ENCODE peak calls at places on chromosomes 1 and 21, in four cellular contexts. W, H, A and J are unnamed samples.

GRCh38 chr1:179183857-179184256 is 45.6 kb downstream of the ABL2 start:
- DNase-seq in W (no peak), H (no peak), A (no peak), J (no peak)

GRCh38 chr1:4935807-4936206 is 281.4 kb downstream of the AJAP1 start:
- DNase-seq in W (no peak), H (no peak), A (no peak), J (no peak)

GRCh38 chr1:39036678-39037077 is 10.5 kb downstream of the NDUFS5 start:
- DNase-seq in W (no peak), H (no peak), A (no peak), J (no peak)

GRCh38 chr1:27341525-27342252 is at the start of gene SYTL1:
- DNase-seq in W (no peak), H (peak; percentile 68), A (peak; percentile 74), J (no peak)

GRCh38 chr1:205162301-205162700 is 40.5 kb upstream of the RBBP5 start:
- DNase-seq in W (no peak), H (no peak), A (no peak), J (no peak)

GRCh38 chr1:35452086-35452485 is 105.1 kb downstream of the KIAA0319L start:
- DNase-seq in W (no peak), H (peak; percentile 96), A (peak; percentile 24), J (no peak)

GRCh38 chr1:184622136-184622823 is 132.4 kb downstream of the EDEM3 start:
- DNase-seq in W (peak; percentile 61), H (peak; percentile 92), A (peak; percentile 87), J (no peak)

GRCh38 chr1:225447001-225447615 is 19.3 kb upstream of the LBR start:
- DNase-seq in W (no peak), H (no peak), A (no peak), J (no peak)

GRCh38 chr1:28296401-28297220 is 32.2 kb upstream of the MED18 start:
- DNase-seq in W (peak; percentile 65), H (peak; percentile 82), A (peak; percentile 79), J (peak; percentile 76)

GRCh38 chr1:12016182-12016581 is 3.1 kb upstream of the MIIP start:
- DNase-seq in W (no peak), H (no peak), A (peak; percentile 25), J (no peak)

GRCh38 chr21:15552914-15553491 is 176.8 kb upstream of the USP25 start:
- DNase-seq in W (no peak), H (peak; percentile 46), A (no peak), J (no peak)

GRCh38 chr1:119794856-119795255 is 16.4 kb downstream of the REG4 start:
- DNase-seq in W (no peak), H (peak; percentile 38), A (no peak), J (no peak)

GRCh38 chr1:195899762-195900352 is 708.4 kb downstream of the KCNT2 start:
- DNase-seq in W (no peak), H (peak; percentile 59), A (no peak), J (no peak)

GRCh38 chr1:154351363-154352068 is 26.2 kb downstream of the ATP8B2 start:
- DNase-seq in W (no peak), H (no peak), A (peak; percentile 81), J (no peak)

GRCh38 chr1:1136547-1137230 is 20.8 kb upstream of the C1orf159 start:
- DNase-seq in W (no peak), H (no peak), A (peak; percentile 91), J (no peak)

GRCh38 chr1:16073490-16074104 is at the start of gene FAM131C:
- DNase-seq in W (peak; percentile 64), H (no peak), A (peak; percentile 28), J (no peak)

GRCh38 chr1:246069581-246069980 is 437.5 kb downstream of the SMYD3 start:
- DNase-seq in W (no peak), H (no peak), A (no peak), J (no peak)

GRCh38 chr1:8985915-8986813 is 40.1 kb downstream of the SLC2A7 start:
- DNase-seq in W (no peak), H (peak; percentile 97), A (peak; percentile 82), J (no peak)

GRCh38 chr1:171494086-171494485 is 8.8 kb downstream of the PRRC2C start:
- DNase-seq in W (no peak), H (peak; percentile 21), A (no peak), J (no peak)

GRCh38 chr1:159334797-159335196 is 32.7 kb downstream of the FCER1A start:
- DNase-seq in W (no peak), H (no peak), A (no peak), J (no peak)

GRCh38 chr1:205515781-205516253 is 11.3 kb downstream of the CDK18 start:
- DNase-seq in W (no peak), H (peak; percentile 44), A (no peak), J (no peak)

GRCh38 chr1:32311709-32312393 is 20.0 kb downstream of the HDAC1 start:
- DNase-seq in W (no peak), H (no peak), A (no peak), J (no peak)

GRCh38 chr1:231828182-231828920 is 201.8 kb downstream of the DISC1 start:
- DNase-seq in W (no peak), H (peak; percentile 99), A (no peak), J (no peak)

GRCh38 chr21:45540601-45540970 is 1.7 kb downstream of the SLC19A1 start:
- DNase-seq in W (peak; percentile 22), H (no peak), A (no peak), J (peak; percentile 55)

GRCh38 chr21:23887709-23888303 is 1719.5 kb downstream of the MRPL39 start:
- DNase-seq in W (no peak), H (no peak), A (no peak), J (no peak)

GRCh38 chr1:19163261-19163660 is 46.8 kb downstream of the UBR4 start:
- DNase-seq in W (no peak), H (peak; percentile 71), A (no peak), J (no peak)

GRCh38 chr1:52059326-52059725 is 3.2 kb downstream of the BTF3L4 start:
- DNase-seq in W (no peak), H (peak; percentile 69), A (no peak), J (no peak)

GRCh38 chr1:11384170-11384554 is 94.8 kb upstream of the DISP3 start:
- DNase-seq in W (no peak), H (no peak), A (no peak), J (no peak)

GRCh38 chr1:72241397-72241796 is 40.9 kb downstream of the NEGR1 start:
- DNase-seq in W (no peak), H (peak; percentile 27), A (no peak), J (no peak)

GRCh38 chr1:42935313-42935624 is 23.4 kb downstream of the SLC2A1 start:
- DNase-seq in W (no peak), H (no peak), A (peak; percentile 24), J (no peak)

GRCh38 chr1:203402609-203403337 is 51.9 kb upstream of the FMOD start:
- DNase-seq in W (peak; percentile 1), H (peak; percentile 92), A (no peak), J (no peak)

GRCh38 chr1:43831866-43832654 is 101.5 kb upstream of the ARTN start:
- DNase-seq in W (no peak), H (no peak), A (no peak), J (no peak)

GRCh38 chr1:236133802-236134201 is 8.5 kb upstream of the GPR137B start:
- DNase-seq in W (no peak), H (no peak), A (no peak), J (no peak)

GRCh38 chr1:236140705-236141446 is 1.5 kb upstream of the GPR137B start:
- DNase-seq in W (no peak), H (no peak), A (peak; percentile 41), J (no peak)

GRCh38 chr1:236141447-236142357 is 637 bp upstream of the GPR137B start:
- DNase-seq in W (peak; percentile 55), H (peak; percentile 54), A (peak; percentile 32), J (no peak)

GRCh38 chr1:236139495-236139894 is 2.8 kb upstream of the GPR137B start:
- DNase-seq in W (no peak), H (no peak), A (no peak), J (no peak)

DNA sequence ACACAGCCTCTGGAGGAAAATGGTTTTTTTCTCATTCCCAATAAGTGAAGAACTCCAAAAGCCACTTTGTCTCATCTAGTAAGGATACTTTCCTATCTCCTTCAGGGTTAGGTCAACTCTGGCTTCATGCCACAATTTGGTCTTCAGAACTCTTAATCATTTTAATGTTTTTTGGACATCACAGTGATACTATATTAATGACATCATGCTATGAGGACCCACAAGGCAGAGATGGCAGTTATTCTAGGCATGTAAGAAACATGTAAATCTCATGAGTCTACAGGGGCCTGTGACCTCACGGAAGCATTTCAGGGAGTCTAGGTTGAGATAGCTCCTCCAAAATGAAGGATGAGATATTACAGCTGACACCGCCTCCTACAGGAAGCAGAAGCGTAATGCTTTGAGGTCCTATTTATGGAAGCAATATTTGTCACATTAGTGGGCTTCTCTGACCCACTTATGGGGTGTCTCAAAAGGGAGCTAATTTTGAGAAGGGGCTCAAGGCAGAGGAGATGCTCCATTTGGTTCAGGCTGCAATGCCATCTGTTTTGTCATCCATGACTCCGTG is 5.0 kb upstream of the GPR137B start:
- DNase-seq in W (no peak), H (no peak), A (no peak), J (no peak)
- TF ChIP-seq CTCF in W (no peak), H (no peak), A (no peak), J (no peak)

DNA sequence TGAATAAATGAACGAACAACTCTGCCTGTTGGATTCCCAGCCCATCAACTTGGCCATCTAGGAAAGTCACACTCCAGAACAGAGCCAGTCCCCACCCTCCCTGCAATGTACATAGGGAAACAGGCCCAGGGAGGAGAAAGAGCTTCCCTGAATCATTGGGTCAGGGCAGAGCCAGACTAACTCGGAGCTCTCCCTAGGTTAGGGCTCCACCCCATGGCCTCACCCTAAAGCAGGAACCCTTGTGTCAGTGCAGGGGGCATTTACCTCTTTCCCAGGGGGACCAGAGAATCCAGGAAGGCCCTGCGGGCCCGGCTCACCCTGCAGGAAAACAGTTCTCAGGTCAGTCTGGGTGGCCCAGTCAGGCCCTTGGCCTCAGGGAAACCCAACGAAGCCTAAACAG is 11.6 kb downstream of the COL9A2 start:
- DNase-seq in W (no peak), H (no peak), A (no peak), J (no peak)
- TF ChIP-seq CTCF in W (no peak), H (no peak), A (no peak), J (no peak)

DNA sequence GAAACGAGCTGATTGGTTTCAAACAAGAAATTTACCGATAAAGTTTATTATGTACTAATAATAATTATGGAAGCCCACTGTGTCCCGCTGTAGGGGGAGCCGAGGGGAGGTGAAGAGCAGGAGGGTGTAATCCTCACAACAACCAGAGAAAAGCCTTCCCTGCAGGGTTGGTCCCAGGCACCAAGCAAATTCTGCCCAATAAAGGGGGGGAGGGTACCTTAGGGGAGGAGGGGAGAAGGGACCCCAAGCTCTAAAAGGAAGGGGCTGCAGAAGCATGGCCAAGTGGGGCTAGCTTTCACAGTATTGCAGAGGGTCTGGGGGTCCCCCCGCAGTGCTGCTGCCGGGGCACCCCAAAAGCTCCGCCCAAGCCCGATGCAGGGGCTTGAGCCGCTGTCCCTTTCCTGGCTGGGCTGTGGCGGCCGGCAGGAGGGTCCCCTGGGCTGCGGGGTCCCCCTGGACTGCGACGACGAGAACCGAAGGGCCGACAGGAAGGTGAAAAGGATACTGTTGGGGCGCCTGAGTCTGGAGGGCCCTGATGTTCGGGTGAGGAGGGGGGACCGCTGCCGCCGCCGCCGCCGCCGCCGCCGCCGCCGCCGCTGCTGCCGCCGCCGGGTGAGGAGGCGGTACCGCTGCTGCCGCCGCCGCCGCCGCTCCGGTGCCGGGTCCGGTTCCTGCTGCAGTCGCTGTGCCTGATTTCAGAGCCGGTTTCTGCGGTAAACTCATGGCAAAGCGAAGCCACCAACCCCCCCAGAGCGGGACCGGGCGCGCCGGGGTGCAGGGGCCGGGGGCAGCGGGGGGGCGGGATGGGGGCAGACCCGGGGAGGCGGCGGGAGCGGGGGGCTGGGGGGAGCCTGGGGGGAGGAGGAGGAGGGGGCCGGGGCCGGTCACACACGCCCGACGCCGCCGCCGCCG is 771 bp downstream of the EIF4G3 start:
- DNase-seq in W (peak; percentile 56), H (no peak), A (peak; percentile 50), J (no peak)
- TF ChIP-seq CTCF in W (no peak), H (no peak), A (no peak), J (peak; percentile 33)

GRCh38 chr1:79556189-79556588 is 549.7 kb upstream of the ADGRL4 start:
- DNase-seq in W (no peak), H (no peak), A (no peak), J (no peak)
- TF ChIP-seq CTCF in W (peak; percentile 28), H (no peak), A (no peak), J (peak; percentile 64)